ENCODE peak calls at places on chromosomes 5 and 9, in five cellular contexts. One of them, this sample, is unnamed.

GRCh38 chr5:65480306-65480865 is 1.3 kb downstream of the ADAMTS6 start:
- DNase-seq in uterus: peak; percentile 78
- DNase-seq in gastrocnemius medialis: peak; percentile 58
- DNase-seq in ascending aorta: peak; percentile 37
- DNase-seq in PC-3: peak; percentile 43
- DNase-seq in this sample: peak; percentile 83

GRCh38 chr5:125408582-125409069 is 662.2 kb upstream of the ZNF608 start:
- DNase-seq in uterus: peak; percentile 29
- DNase-seq in gastrocnemius medialis: no peak
- DNase-seq in ascending aorta: no peak
- DNase-seq in PC-3: peak; percentile 88
- DNase-seq in this sample: peak; percentile 16

GRCh38 chr5:20213803-20214202 is 225.8 kb upstream of the CDH18 start:
- DNase-seq in uterus: no peak
- DNase-seq in gastrocnemius medialis: no peak
- DNase-seq in ascending aorta: no peak
- DNase-seq in PC-3: peak; percentile 21
- DNase-seq in this sample: no peak

GRCh38 chr5:14011089-14012004 is 66.9 kb upstream of the DNAH5 start:
- DNase-seq in uterus: peak; percentile 80
- DNase-seq in gastrocnemius medialis: peak; percentile 39
- DNase-seq in ascending aorta: peak; percentile 43
- DNase-seq in PC-3: peak; percentile 95
- DNase-seq in this sample: peak; percentile 92

GRCh38 chr5:10295619-10296326 is 11.9 kb downstream of the CMBL start:
- DNase-seq in uterus: no peak
- DNase-seq in gastrocnemius medialis: no peak
- DNase-seq in ascending aorta: no peak
- DNase-seq in PC-3: peak; percentile 72
- DNase-seq in this sample: no peak

GRCh38 chr5:1014346-1014745 is 5.7 kb downstream of the NKD2 start:
- DNase-seq in uterus: no peak
- DNase-seq in gastrocnemius medialis: no peak
- DNase-seq in ascending aorta: no peak
- DNase-seq in PC-3: no peak
- DNase-seq in this sample: peak; percentile 7

GRCh38 chr9:78239506-78239905 is 3.6 kb downstream of the CEP78 start:
- DNase-seq in uterus: no peak
- DNase-seq in gastrocnemius medialis: no peak
- DNase-seq in ascending aorta: no peak
- DNase-seq in PC-3: peak; percentile 47
- DNase-seq in this sample: no peak

GRCh38 chr5:174412374-174412773 is 312.0 kb upstream of the MSX2 start:
- DNase-seq in uterus: no peak
- DNase-seq in gastrocnemius medialis: no peak
- DNase-seq in ascending aorta: no peak
- DNase-seq in PC-3: no peak
- DNase-seq in this sample: no peak

GRCh38 chr5:317086-317811 is 4.3 kb upstream of the AHRR start:
- DNase-seq in uterus: no peak
- DNase-seq in gastrocnemius medialis: no peak
- DNase-seq in ascending aorta: no peak
- DNase-seq in PC-3: peak; percentile 73
- DNase-seq in this sample: no peak

GRCh38 chr5:56290378-56291057 is 57.4 kb upstream of the ANKRD55 start:
- DNase-seq in uterus: no peak
- DNase-seq in gastrocnemius medialis: no peak
- DNase-seq in ascending aorta: no peak
- DNase-seq in PC-3: no peak
- DNase-seq in this sample: no peak

GRCh38 chr5:78162253-78162862 is 132.1 kb downstream of the AP3B1 start:
- DNase-seq in uterus: no peak
- DNase-seq in gastrocnemius medialis: no peak
- DNase-seq in ascending aorta: no peak
- DNase-seq in PC-3: peak; percentile 7
- DNase-seq in this sample: no peak

GRCh38 chr5:119613937-119614336 is 15.4 kb upstream of the FAM170A start:
- DNase-seq in uterus: no peak
- DNase-seq in gastrocnemius medialis: no peak
- DNase-seq in ascending aorta: no peak
- DNase-seq in PC-3: no peak
- DNase-seq in this sample: no peak

GRCh38 chr9:110875275-110875674 is 163.0 kb downstream of the LPAR1 start:
- DNase-seq in uterus: no peak
- DNase-seq in gastrocnemius medialis: peak; percentile 20
- DNase-seq in ascending aorta: no peak
- DNase-seq in PC-3: no peak
- DNase-seq in this sample: peak; percentile 19

GRCh38 chr5:17105744-17106450 is 111.5 kb upstream of the BASP1 start:
- DNase-seq in uterus: no peak
- DNase-seq in gastrocnemius medialis: no peak
- DNase-seq in ascending aorta: no peak
- DNase-seq in PC-3: peak; percentile 46
- DNase-seq in this sample: no peak

GRCh38 chr5:177329883-177330282 is 18.2 kb upstream of the MXD3 start:
- DNase-seq in uterus: no peak
- DNase-seq in gastrocnemius medialis: no peak
- DNase-seq in ascending aorta: no peak
- DNase-seq in PC-3: no peak
- DNase-seq in this sample: no peak

GRCh38 chr5:10513501-10514442 is 50.1 kb upstream of the ANKRD33B start:
- DNase-seq in uterus: no peak
- DNase-seq in gastrocnemius medialis: no peak
- DNase-seq in ascending aorta: no peak
- DNase-seq in PC-3: peak; percentile 31
- DNase-seq in this sample: no peak

GRCh38 chr5:167785106-167785505 is 506.3 kb upstream of the WWC1 start:
- DNase-seq in uterus: no peak
- DNase-seq in gastrocnemius medialis: no peak
- DNase-seq in ascending aorta: no peak
- DNase-seq in PC-3: no peak
- DNase-seq in this sample: no peak

GRCh38 chr5:120137582-120137981 is 326.5 kb upstream of the PRR16 start:
- DNase-seq in uterus: no peak
- DNase-seq in gastrocnemius medialis: no peak
- DNase-seq in ascending aorta: no peak
- DNase-seq in PC-3: no peak
- DNase-seq in this sample: no peak

GRCh38 chr5:9156282-9156681 is 389.6 kb downstream of the SEMA5A start:
- DNase-seq in uterus: peak; percentile 35
- DNase-seq in gastrocnemius medialis: no peak
- DNase-seq in ascending aorta: no peak
- DNase-seq in PC-3: peak; percentile 86
- DNase-seq in this sample: peak; percentile 72

GRCh38 chr5:154868702-154869101 is 10.3 kb downstream of the CNOT8 start:
- DNase-seq in uterus: no peak
- DNase-seq in gastrocnemius medialis: peak; percentile 14
- DNase-seq in ascending aorta: no peak
- DNase-seq in PC-3: peak; percentile 7
- DNase-seq in this sample: peak; percentile 63

GRCh38 chr9:114690308-114690707 is 8.3 kb upstream of the TEX48 start:
- DNase-seq in uterus: no peak
- DNase-seq in gastrocnemius medialis: no peak
- DNase-seq in ascending aorta: no peak
- DNase-seq in PC-3: peak; percentile 16
- DNase-seq in this sample: no peak

GRCh38 chr5:14102666-14103065 is 40.5 kb upstream of the TRIO start:
- DNase-seq in uterus: no peak
- DNase-seq in gastrocnemius medialis: no peak
- DNase-seq in ascending aorta: no peak
- DNase-seq in PC-3: no peak
- DNase-seq in this sample: no peak

GRCh38 chr5:150215978-150216944 is 26.4 kb downstream of the SLC6A7 start:
- DNase-seq in uterus: peak; percentile 28
- DNase-seq in gastrocnemius medialis: no peak
- DNase-seq in ascending aorta: no peak
- DNase-seq in PC-3: peak; percentile 20
- DNase-seq in this sample: no peak

GRCh38 chr5:54881286-54882005 is 103.9 kb downstream of the ESM1 start:
- DNase-seq in uterus: no peak
- DNase-seq in gastrocnemius medialis: no peak
- DNase-seq in ascending aorta: no peak
- DNase-seq in PC-3: peak; percentile 43
- DNase-seq in this sample: no peak

GRCh38 chr5:27458318-27458717 is 419.9 kb upstream of the CDH9 start:
- DNase-seq in uterus: no peak
- DNase-seq in gastrocnemius medialis: no peak
- DNase-seq in ascending aorta: no peak
- DNase-seq in PC-3: no peak
- DNase-seq in this sample: no peak

GRCh38 chr9:21591221-21592062 is 109.3 kb upstream of the IFNE start:
- DNase-seq in uterus: peak; percentile 23
- DNase-seq in gastrocnemius medialis: peak; percentile 9
- DNase-seq in ascending aorta: peak; percentile 13
- DNase-seq in PC-3: peak; percentile 90
- DNase-seq in this sample: peak; percentile 67

GRCh38 chr5:90353254-90353653 is 56.3 kb downstream of the CETN3 start:
- DNase-seq in uterus: no peak
- DNase-seq in gastrocnemius medialis: no peak
- DNase-seq in ascending aorta: no peak
- DNase-seq in PC-3: no peak
- DNase-seq in this sample: no peak

GRCh38 chr5:132025403-132025971 is 14.0 kb upstream of the ACSL6 start:
- DNase-seq in uterus: no peak
- DNase-seq in gastrocnemius medialis: no peak
- DNase-seq in ascending aorta: no peak
- DNase-seq in PC-3: no peak
- DNase-seq in this sample: peak; percentile 20

GRCh38 chr9:5719546-5719945 is 90.6 kb downstream of the RIC1 start:
- DNase-seq in uterus: no peak
- DNase-seq in gastrocnemius medialis: no peak
- DNase-seq in ascending aorta: no peak
- DNase-seq in PC-3: peak; percentile 85
- DNase-seq in this sample: no peak

GRCh38 chr5:69033690-69034089 is 60.1 kb upstream of the SLC30A5 start:
- DNase-seq in uterus: no peak
- DNase-seq in gastrocnemius medialis: no peak
- DNase-seq in ascending aorta: no peak
- DNase-seq in PC-3: peak; percentile 37
- DNase-seq in this sample: no peak

GRCh38 chr9:89354471-89354870 is 36.2 kb downstream of the SECISBP2 start:
- DNase-seq in uterus: no peak
- DNase-seq in gastrocnemius medialis: no peak
- DNase-seq in ascending aorta: no peak
- DNase-seq in PC-3: no peak
- DNase-seq in this sample: no peak

GRCh38 chr9:136077491-136077890 is 17.6 kb downstream of the NACC2 start:
- DNase-seq in uterus: no peak
- DNase-seq in gastrocnemius medialis: no peak
- DNase-seq in ascending aorta: no peak
- DNase-seq in PC-3: no peak
- DNase-seq in this sample: no peak

GRCh38 chr9:136078025-136078424 is 17.1 kb downstream of the NACC2 start:
- DNase-seq in uterus: no peak
- DNase-seq in gastrocnemius medialis: no peak
- DNase-seq in ascending aorta: no peak
- DNase-seq in PC-3: no peak
- DNase-seq in this sample: peak; percentile 16

GRCh38 chr9:136075881-136076678 is 19.0 kb downstream of the NACC2 start:
- DNase-seq in uterus: no peak
- DNase-seq in gastrocnemius medialis: no peak
- DNase-seq in ascending aorta: no peak
- DNase-seq in PC-3: no peak
- DNase-seq in this sample: peak; percentile 25

GRCh38 chr9:136075134-136075841 is 19.8 kb downstream of the NACC2 start:
- DNase-seq in uterus: no peak
- DNase-seq in gastrocnemius medialis: no peak
- DNase-seq in ascending aorta: no peak
- DNase-seq in PC-3: no peak
- DNase-seq in this sample: peak; percentile 40

DNA sequence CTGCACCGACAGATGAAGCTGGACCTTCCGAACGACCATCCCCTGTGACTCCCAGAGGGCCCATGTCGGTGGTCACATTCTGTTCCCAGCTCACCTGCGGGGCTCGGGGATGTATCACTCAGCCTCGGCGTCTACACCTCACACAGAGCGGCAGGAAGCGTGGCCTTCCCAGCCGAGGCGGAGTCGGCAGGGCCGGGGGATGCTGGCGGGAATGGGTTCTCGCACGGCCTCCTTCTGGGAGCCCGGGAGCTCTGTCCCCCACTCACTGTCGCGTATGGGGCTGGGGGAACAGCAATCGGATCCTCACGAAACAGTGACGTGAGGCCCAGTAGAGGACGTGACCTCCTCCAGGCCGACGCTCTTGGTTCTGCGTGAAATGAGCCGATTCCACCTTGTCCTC is 20.4 kb downstream of the NACC2 start:
- DNase-seq in uterus: no peak
- DNase-seq in gastrocnemius medialis: no peak
- DNase-seq in ascending aorta: no peak
- DNase-seq in PC-3: no peak
- DNase-seq in this sample: peak; percentile 38
- H3K4me1 ChIP-seq in uterus: no peaks in the 10 kb centered on the region
- H3K4me1 ChIP-seq in gastrocnemius medialis: peaks cover 12% of the 10 kb centered on the region
- H3K4me1 ChIP-seq in ascending aorta: peaks cover 9% of the 10 kb centered on the region
- H3K4me1 ChIP-seq in PC-3: no peaks in the 10 kb centered on the region
- H3K4me1 ChIP-seq in this sample: peaks cover 19% of the 10 kb centered on the region

GRCh38 chr5:82162568-82162967 is 115.6 kb downstream of the RPS23 start:
- DNase-seq in uterus: no peak
- DNase-seq in gastrocnemius medialis: no peak
- DNase-seq in ascending aorta: no peak
- DNase-seq in PC-3: no peak
- DNase-seq in this sample: no peak
- TF ChIP-seq CTCF in uterus: no peak
- TF ChIP-seq CTCF in gastrocnemius medialis: no peak
- TF ChIP-seq CTCF in ascending aorta: no peak
- TF ChIP-seq CTCF in PC-3: no peak
- TF ChIP-seq CTCF in this sample: no peak

DNA sequence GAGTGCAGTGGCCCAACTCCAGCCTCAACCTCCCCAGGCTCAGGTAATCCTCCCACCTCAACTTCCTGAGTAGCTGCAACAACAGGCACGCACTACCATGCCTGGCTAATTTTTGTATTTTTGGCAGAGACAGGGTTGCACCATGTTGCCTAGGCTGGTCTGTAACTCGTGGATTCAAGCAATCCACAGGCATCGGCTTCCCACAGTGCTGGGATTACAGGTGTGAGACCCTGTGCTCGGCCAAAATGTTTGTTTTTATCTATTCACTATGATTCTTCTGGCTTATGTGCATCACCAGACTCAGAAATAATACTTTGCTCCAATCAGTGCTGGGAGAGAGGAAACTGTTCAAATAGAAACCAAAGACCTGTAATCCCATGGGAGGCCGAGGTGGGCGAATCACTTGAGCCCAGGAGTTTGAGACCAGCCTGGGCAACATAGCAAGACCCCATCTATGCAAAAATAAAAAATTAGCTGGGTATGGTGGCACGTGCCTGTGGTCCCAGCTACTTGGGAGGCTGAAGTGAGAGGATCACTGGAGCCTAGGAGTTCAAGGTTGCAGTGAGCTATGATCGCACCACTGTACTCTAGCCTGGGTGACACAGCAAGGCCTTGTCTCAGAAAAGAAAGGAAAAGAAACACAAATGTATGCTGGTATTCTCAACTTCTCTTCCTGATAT is 4.4 kb downstream of the PIP5K1B start:
- DNase-seq in uterus: no peak
- DNase-seq in gastrocnemius medialis: no peak
- DNase-seq in ascending aorta: no peak
- DNase-seq in PC-3: no peak
- DNase-seq in this sample: no peak
- H3K4me3 ChIP-seq in uterus: no peak overlapping the region
- H3K4me3 ChIP-seq in gastrocnemius medialis: no peak overlapping the region
- H3K4me3 ChIP-seq in ascending aorta: no peak overlapping the region
- H3K4me3 ChIP-seq in PC-3: no peak overlapping the region
- H3K4me3 ChIP-seq in this sample: no peak overlapping the region

GRCh38 chr5:34570143-34570542 is 86.0 kb upstream of the RAI14 start:
- DNase-seq in uterus: no peak
- DNase-seq in gastrocnemius medialis: no peak
- DNase-seq in ascending aorta: no peak
- DNase-seq in PC-3: no peak
- DNase-seq in this sample: no peak
- H3K4me1 ChIP-seq in uterus: no peaks in the 10 kb centered on the region
- H3K4me1 ChIP-seq in gastrocnemius medialis: no peaks in the 10 kb centered on the region
- H3K4me1 ChIP-seq in ascending aorta: peaks cover 3% of the 10 kb centered on the region
- H3K4me1 ChIP-seq in PC-3: peaks cover 2% of the 10 kb centered on the region
- H3K4me1 ChIP-seq in this sample: no peaks in the 10 kb centered on the region